ENCODE peak calls at places on chromosomes 13 and 19, in four cellular contexts. A is C1 segment of cervical spinal cord, W is hypothalamus, D is astrocyte of the hippocampus. M is an unnamed sample.

GRCh38 chr13:64083396-64083795 is 2667.7 kb upstream of the PCDH20 start:
- DNase-seq in A (no peak), W (no peak), D (no peak), M (no peak)

GRCh38 chr19:7848779-7849457 is 18.9 kb downstream of the EVI5L start:
- DNase-seq in A (peak), W (peak), D (no peak), M (no peak)

GRCh38 chr13:75161804-75162203 is 320.2 kb downstream of the TBC1D4 start:
- DNase-seq in A (no peak), W (no peak), D (no peak), M (no peak)

GRCh38 chr13:19664481-19665230 is 31.2 kb downstream of the MPHOSPH8 start:
- DNase-seq in A (no peak), W (no peak), D (no peak), M (no peak)

GRCh38 chr19:35347171-35347929 is at the start of gene FFAR1:
- DNase-seq in A (no peak), W (no peak), D (no peak), M (no peak)

GRCh38 chr19:311813-312261 is 20.6 kb upstream of the PLPP2 start:
- DNase-seq in A (no peak), W (no peak), D (no peak), M (no peak)

GRCh38 chr13:19618925-19619324 is 14.5 kb upstream of the MPHOSPH8 start:
- DNase-seq in A (no peak), W (no peak), D (peak), M (peak)

GRCh38 chr13:113897966-113898365 is 34.1 kb upstream of the GAS6 start:
- DNase-seq in A (no peak), W (no peak), D (peak), M (no peak)

GRCh38 chr13:30443957-30444404 is 21.7 kb downstream of the UBE2L5 start:
- DNase-seq in A (no peak), W (no peak), D (no peak), M (no peak)

GRCh38 chr19:38057954-38058690 is 151.1 kb downstream of the SIPA1L3 start:
- DNase-seq in A (no peak), W (no peak), D (no peak), M (no peak)

GRCh38 chr13:33617055-33617454 is 200.9 kb upstream of the RFC3 start:
- DNase-seq in A (no peak), W (no peak), D (no peak), M (no peak)

GRCh38 chr19:13092608-13093260 is 9.9 kb downstream of the LYL1 start:
- DNase-seq in A (no peak), W (no peak), D (peak), M (peak)

GRCh38 chr19:16386619-16387240 is 62.1 kb downstream of the KLF2 start:
- DNase-seq in A (no peak), W (peak), D (peak), M (peak)

GRCh38 chr13:34869737-34870136 is 72.3 kb upstream of the NBEA start:
- DNase-seq in A (no peak), W (no peak), D (no peak), M (no peak)

GRCh38 chr19:48739835-48740704 is at the start of gene RASIP1:
- DNase-seq in A (no peak), W (no peak), D (no peak), M (no peak)

GRCh38 chr19:23440791-23441190 is 45.5 kb upstream of the ZNF91 start:
- DNase-seq in A (no peak), W (no peak), D (no peak), M (no peak)

GRCh38 chr19:4568884-4569283 is 9.4 kb upstream of the SEMA6B start:
- DNase-seq in A (no peak), W (no peak), D (no peak), M (no peak)

GRCh38 chr19:56720281-56720680 is 48.7 kb upstream of the ZNF835 start:
- DNase-seq in A (peak), W (peak), D (peak), M (no peak)

GRCh38 chr19:29120471-29120870 is 92.5 kb downstream of the UQCRFS1 start:
- DNase-seq in A (no peak), W (no peak), D (no peak), M (no peak)

GRCh38 chr13:71242191-71242590 is 624.8 kb downstream of the DACH1 start:
- DNase-seq in A (no peak), W (no peak), D (peak), M (peak)

GRCh38 chr13:41609828-41610227 is 152.5 kb downstream of the RGCC start:
- DNase-seq in A (no peak), W (no peak), D (no peak), M (no peak)

GRCh38 chr13:110182003-110182402 is 125.0 kb downstream of the COL4A1 start:
- DNase-seq in A (no peak), W (no peak), D (no peak), M (no peak)

M was measured in astrocyte of the spinal cord.